ENCODE peak calls at places on chromosomes 3 and 15, in five cellular contexts. Q, Y, S, I and K are unnamed samples.

GRCh38 chr15:97867870-97868269 is 92.6 kb upstream of the ARRDC4 start:
- DNase-seq in Q (no peak), Y (no peak), S (no peak), I (no peak), K (no peak)

GRCh38 chr3:148873270-148873927 is 8.3 kb downstream of the CPA3 start:
- DNase-seq in Q (no peak), Y (no peak), S (no peak), I (no peak), K (no peak)

GRCh38 chr15:100338971-100339444 is 2.8 kb downstream of the ADAMTS17 start:
- DNase-seq in Q (no peak), Y (peak), S (peak), I (peak), K (peak)

GRCh38 chr3:115581347-115582135 is 41.8 kb upstream of the GAP43 start:
- DNase-seq in Q (no peak), Y (no peak), S (peak), I (no peak), K (peak)

GRCh38 chr3:127867986-127868385 is 45.7 kb upstream of the MGLL start:
- DNase-seq in Q (no peak), Y (no peak), S (no peak), I (no peak), K (peak)

GRCh38 chr3:70242297-70242868 is 70.1 kb downstream of the MDFIC2 start:
- DNase-seq in Q (no peak), Y (no peak), S (no peak), I (no peak), K (no peak)

GRCh38 chr3:110526732-110527727 is 544.6 kb upstream of the NECTIN3 start:
- DNase-seq in Q (no peak), Y (no peak), S (peak), I (peak), K (peak)

GRCh38 chr15:81303241-81304225 is 20.4 kb downstream of the STARD5 start:
- DNase-seq in Q (no peak), Y (no peak), S (peak), I (no peak), K (no peak)

GRCh38 chr3:99794485-99794884 is 23.2 kb upstream of the CMSS1 start:
- DNase-seq in Q (no peak), Y (no peak), S (no peak), I (no peak), K (no peak)

GRCh38 chr3:177674186-177674585 is 476.9 kb upstream of the TBL1XR1 start:
- DNase-seq in Q (no peak), Y (no peak), S (no peak), I (no peak), K (no peak)

DNA sequence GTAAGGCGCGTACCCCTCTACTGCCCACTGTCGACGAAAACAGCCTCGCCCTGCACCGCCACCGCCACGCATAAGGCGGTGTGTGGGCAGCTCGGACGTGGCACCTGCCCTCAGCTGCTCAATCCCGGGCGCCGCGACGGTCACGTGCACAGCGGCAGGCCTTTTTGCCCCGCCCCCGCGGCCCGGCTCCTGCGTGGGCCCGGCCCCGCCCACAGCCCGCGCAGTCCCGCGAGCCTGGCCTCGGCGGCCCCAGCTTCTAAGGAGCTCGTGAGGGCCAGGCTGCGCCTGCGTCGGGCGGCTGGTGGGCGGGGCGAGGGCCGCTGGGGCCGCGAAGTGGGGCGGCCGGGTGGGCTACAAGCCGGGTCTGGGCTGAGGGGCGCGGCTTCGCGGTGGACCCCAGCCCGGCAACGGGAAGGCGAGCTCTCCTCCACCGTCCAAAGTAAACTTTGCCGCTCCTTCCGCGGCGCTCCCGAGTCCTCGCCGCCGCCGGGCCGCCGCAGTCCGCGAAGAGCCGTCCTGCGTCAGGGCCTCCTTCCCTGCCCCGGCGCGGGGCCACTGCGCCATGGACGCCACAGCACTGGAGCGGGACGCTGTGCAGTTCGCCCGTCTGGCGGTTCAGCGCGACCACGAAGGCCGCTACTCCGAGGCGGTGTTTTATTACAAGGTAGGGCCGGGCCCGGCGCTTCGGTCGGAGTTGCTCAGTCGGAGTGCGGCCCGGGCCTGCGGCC is at the start of gene CAPN7:
- DNase-seq in Q (peak), Y (peak), S (peak), I (peak), K (peak)
- TF ChIP-seq CTCF in Q (peak), Y (peak), S (peak), I (peak), K (peak)

DNA sequence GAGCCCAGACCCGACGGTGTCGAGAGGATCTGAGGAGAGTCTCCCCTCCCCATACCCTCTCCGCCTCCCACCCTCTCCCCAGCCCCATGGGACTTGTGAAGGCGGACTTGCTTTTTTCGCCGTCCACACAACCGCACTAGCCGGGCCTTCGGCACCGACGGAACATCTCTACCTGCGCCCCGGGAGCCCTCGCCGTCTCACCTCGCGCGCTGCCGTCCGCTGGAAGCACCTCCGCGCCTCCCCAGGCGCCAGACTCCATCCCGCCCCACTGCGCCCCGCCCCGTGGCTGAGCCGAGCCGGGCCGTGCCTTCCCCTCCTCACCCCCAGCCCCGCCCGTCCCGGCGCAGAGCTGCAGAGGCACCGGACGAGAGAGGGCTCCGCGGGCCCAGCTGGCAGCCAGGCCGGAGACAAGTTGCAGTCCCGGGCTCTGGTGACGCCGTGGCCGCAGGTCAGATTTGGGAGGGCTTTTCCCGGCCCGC is at the start of the genes DUOX1 and DUOXA1:
- DNase-seq in Q (no peak), Y (no peak), S (no peak), I (no peak), K (no peak)
- H3K4me3 ChIP-seq in Q (peak), Y (no peak), S (no peak), I (no peak), K (no peak)

GRCh38 chr3:197501879-197502620 is 53.7 kb downstream of the BDH1 start:
- DNase-seq in Q (no peak), Y (peak), S (peak), I (peak), K (peak)
- TF ChIP-seq CTCF in Q (no peak), Y (peak), S (peak), I (peak), K (peak)

DNA sequence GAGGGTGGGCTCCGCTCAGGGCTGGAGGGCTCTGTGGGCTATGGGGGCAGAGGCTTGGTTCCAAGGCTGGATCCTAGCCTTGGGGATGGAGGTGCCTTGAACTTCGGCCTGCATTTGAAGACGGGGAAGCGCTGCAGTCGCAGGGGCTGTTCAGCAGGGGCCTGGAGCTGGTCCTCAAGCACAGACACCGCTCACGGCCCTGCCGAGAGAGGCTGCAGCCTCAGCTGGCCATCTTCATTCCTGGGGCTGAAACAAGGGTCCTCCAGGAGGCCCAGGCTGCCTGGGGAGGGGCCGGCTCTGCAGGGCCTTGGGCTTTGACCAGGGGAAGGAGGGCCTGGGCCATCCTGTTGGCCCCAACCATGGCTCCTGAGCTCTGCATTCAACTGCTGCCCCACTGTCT is 25.6 kb upstream of the PLXND1 start:
- DNase-seq in Q (no peak), Y (no peak), S (no peak), I (no peak), K (no peak)
- H3K4me3 ChIP-seq in Q (no peak), Y (no peak), S (no peak), I (no peak), K (no peak)